ENCODE peak calls at places on chromosomes 11 and 22, in four cellular contexts. One of them, this sample, is unnamed. For H3K4me1, the result is how much of the 10 kb centered on the place peaks cover.

GRCh38 chr11:61045271-61045670 is 57.0 kb upstream of the CD5 start:
- DNase-seq in Panc1: no peak
- DNase-seq in thyroid gland: no peak
- DNase-seq in tibial nerve: no peak
- DNase-seq in this sample: no peak

GRCh38 chr11:26947904-26948639 is 45.8 kb upstream of the FIBIN start:
- DNase-seq in Panc1: no peak
- DNase-seq in tibial nerve: no peak
- DNase-seq in thyroid gland: no peak
- DNase-seq in this sample: no peak

GRCh38 chr11:36131719-36132349 is 157.4 kb downstream of the COMMD9 start:
- DNase-seq in Panc1: no peak
- DNase-seq in tibial nerve: peak
- DNase-seq in thyroid gland: peak
- DNase-seq in this sample: peak

GRCh38 chr11:72519220-72519881 is 85.0 kb upstream of the CLPB start:
- DNase-seq in Panc1: no peak
- DNase-seq in tibial nerve: no peak
- DNase-seq in thyroid gland: peak
- DNase-seq in this sample: no peak

GRCh38 chr22:26983311-26983710 is 325.9 kb downstream of the MIAT start:
- DNase-seq in thyroid gland: no peak
- DNase-seq in tibial nerve: no peak
- DNase-seq in Panc1: no peak
- DNase-seq in this sample: no peak

GRCh38 chr11:116833816-116834534 is 3.4 kb downstream of the APOA1 start:
- DNase-seq in thyroid gland: peak
- DNase-seq in tibial nerve: no peak
- DNase-seq in Panc1: no peak
- DNase-seq in this sample: peak

GRCh38 chr11:125036933-125037332 is 26.2 kb upstream of the SLC37A2 start:
- DNase-seq in tibial nerve: no peak
- DNase-seq in thyroid gland: no peak
- DNase-seq in Panc1: no peak
- DNase-seq in this sample: no peak

GRCh38 chr11:62732830-62733229 is 4.5 kb downstream of the TTC9C start:
- DNase-seq in thyroid gland: no peak
- DNase-seq in tibial nerve: no peak
- DNase-seq in Panc1: no peak
- DNase-seq in this sample: no peak

GRCh38 chr22:38927033-38927789 is 30.2 kb upstream of the APOBEC3A start:
- DNase-seq in tibial nerve: peak
- DNase-seq in Panc1: peak
- DNase-seq in thyroid gland: peak
- DNase-seq in this sample: peak

GRCh38 chr11:91857194-91857593 is 367.4 kb upstream of the FAT3 start:
- DNase-seq in Panc1: no peak
- DNase-seq in thyroid gland: no peak
- DNase-seq in tibial nerve: no peak
- DNase-seq in this sample: no peak

GRCh38 chr22:21797444-21798221 is 62.0 kb upstream of the YPEL1 start:
- DNase-seq in tibial nerve: no peak
- DNase-seq in Panc1: no peak
- DNase-seq in thyroid gland: peak
- DNase-seq in this sample: no peak

GRCh38 chr11:121696177-121696863 is 243.6 kb upstream of the SORL1-AS1 start:
- DNase-seq in tibial nerve: no peak
- DNase-seq in Panc1: no peak
- DNase-seq in thyroid gland: no peak
- DNase-seq in this sample: no peak

GRCh38 chr11:47414685-47415070 is 6.3 kb downstream of the SLC39A13 start:
- DNase-seq in thyroid gland: no peak
- DNase-seq in tibial nerve: no peak
- DNase-seq in Panc1: no peak
- DNase-seq in this sample: peak

GRCh38 chr22:40594924-40595323 is 41.6 kb downstream of the MRTFA start:
- DNase-seq in tibial nerve: no peak
- DNase-seq in Panc1: no peak
- DNase-seq in thyroid gland: peak
- DNase-seq in this sample: no peak

GRCh38 chr11:123186291-123186690 is 8.8 kb downstream of the CLMP start:
- DNase-seq in Panc1: no peak
- DNase-seq in thyroid gland: no peak
- DNase-seq in tibial nerve: no peak
- DNase-seq in this sample: no peak

GRCh38 chr11:126319374-126319740 is 15.5 kb downstream of the DCPS start:
- DNase-seq in thyroid gland: no peak
- DNase-seq in tibial nerve: no peak
- DNase-seq in Panc1: no peak
- DNase-seq in this sample: no peak

GRCh38 chr11:9210224-9210921 is 54.8 kb downstream of the DENND5A start:
- DNase-seq in tibial nerve: no peak
- DNase-seq in Panc1: no peak
- DNase-seq in thyroid gland: no peak
- DNase-seq in this sample: no peak

GRCh38 chr11:103202048-103202651 is 92.9 kb downstream of the DYNC2H1 start:
- DNase-seq in Panc1: no peak
- DNase-seq in tibial nerve: no peak
- DNase-seq in thyroid gland: no peak
- DNase-seq in this sample: no peak

GRCh38 chr11:126398296-126398695 is 42.8 kb downstream of the ST3GAL4 start:
- DNase-seq in Panc1: no peak
- DNase-seq in thyroid gland: no peak
- DNase-seq in tibial nerve: no peak
- DNase-seq in this sample: no peak

GRCh38 chr11:67060111-67060522 is 3.5 kb downstream of the RHOD start:
- DNase-seq in thyroid gland: no peak
- DNase-seq in tibial nerve: no peak
- DNase-seq in Panc1: no peak
- DNase-seq in this sample: no peak

GRCh38 chr11:72752088-72752914 is at the start of gene ARAP1:
- DNase-seq in thyroid gland: peak
- DNase-seq in Panc1: peak
- DNase-seq in tibial nerve: peak
- DNase-seq in this sample: peak

GRCh38 chr11:88475991-88476418 is 138.5 kb upstream of the CTSC start:
- DNase-seq in tibial nerve: no peak
- DNase-seq in Panc1: no peak
- DNase-seq in thyroid gland: no peak
- DNase-seq in this sample: no peak

GRCh38 chr11:121652982-121653381 is 200.2 kb upstream of the SORL1-AS1 start:
- DNase-seq in Panc1: no peak
- DNase-seq in thyroid gland: no peak
- DNase-seq in tibial nerve: peak
- DNase-seq in this sample: no peak

GRCh38 chr11:110134120-110134519 is 40.9 kb downstream of the ZC3H12C start:
- DNase-seq in Panc1: no peak
- DNase-seq in tibial nerve: no peak
- DNase-seq in thyroid gland: no peak
- DNase-seq in this sample: no peak

GRCh38 chr22:46175631-46176030 is 25.3 kb downstream of the PPARA start:
- DNase-seq in thyroid gland: no peak
- DNase-seq in tibial nerve: no peak
- DNase-seq in Panc1: no peak
- DNase-seq in this sample: no peak

GRCh38 chr11:35811783-35812182 is 132.1 kb upstream of the LDLRAD3 start:
- DNase-seq in thyroid gland: no peak
- DNase-seq in Panc1: no peak
- DNase-seq in tibial nerve: no peak
- DNase-seq in this sample: no peak

GRCh38 chr22:27843441-27843840 is 41.9 kb upstream of the MN1 start:
- DNase-seq in tibial nerve: no peak
- DNase-seq in Panc1: no peak
- DNase-seq in thyroid gland: no peak
- DNase-seq in this sample: no peak

GRCh38 chr11:119363874-119364590 is 17.5 kb downstream of the USP2 start:
- DNase-seq in tibial nerve: no peak
- DNase-seq in thyroid gland: peak
- DNase-seq in Panc1: no peak
- DNase-seq in this sample: no peak

GRCh38 chr11:67468056-67468455 is 995 bp downstream of the TMEM134 start:
- DNase-seq in Panc1: no peak
- DNase-seq in thyroid gland: peak
- DNase-seq in tibial nerve: no peak
- DNase-seq in this sample: peak

GRCh38 chr11:118980191-118980881 is 8.8 kb downstream of the FOXR1 start:
- DNase-seq in thyroid gland: peak
- DNase-seq in tibial nerve: peak
- DNase-seq in Panc1: no peak
- DNase-seq in this sample: no peak

GRCh38 chr11:119845756-119846155 is 116.8 kb upstream of the NECTIN1 start:
- DNase-seq in Panc1: no peak
- DNase-seq in thyroid gland: no peak
- DNase-seq in tibial nerve: no peak
- DNase-seq in this sample: no peak

GRCh38 chr22:39349506-39349966 is 255 bp upstream of the SYNGR1 start:
- DNase-seq in thyroid gland: peak
- DNase-seq in Panc1: no peak
- DNase-seq in tibial nerve: no peak
- DNase-seq in this sample: no peak

GRCh38 chr11:101445761-101446160 is 138.0 kb downstream of the TRPC6 start:
- DNase-seq in Panc1: no peak
- DNase-seq in thyroid gland: no peak
- DNase-seq in tibial nerve: no peak
- DNase-seq in this sample: no peak

GRCh38 chr11:117039897-117040296 is 58.3 kb downstream of the SIK3 start:
- DNase-seq in tibial nerve: no peak
- DNase-seq in thyroid gland: no peak
- DNase-seq in Panc1: no peak
- DNase-seq in this sample: no peak

GRCh38 chr11:961921-962320 is 36.3 kb downstream of the AP2A2 start:
- DNase-seq in Panc1: no peak
- DNase-seq in thyroid gland: no peak
- DNase-seq in tibial nerve: no peak
- DNase-seq in this sample: no peak
- H3K27ac ChIP-seq in Panc1: no peak
- H3K27ac ChIP-seq in thyroid gland: no peak
- H3K27ac ChIP-seq in tibial nerve: no peak
- H3K27ac ChIP-seq in this sample: no peak

DNA sequence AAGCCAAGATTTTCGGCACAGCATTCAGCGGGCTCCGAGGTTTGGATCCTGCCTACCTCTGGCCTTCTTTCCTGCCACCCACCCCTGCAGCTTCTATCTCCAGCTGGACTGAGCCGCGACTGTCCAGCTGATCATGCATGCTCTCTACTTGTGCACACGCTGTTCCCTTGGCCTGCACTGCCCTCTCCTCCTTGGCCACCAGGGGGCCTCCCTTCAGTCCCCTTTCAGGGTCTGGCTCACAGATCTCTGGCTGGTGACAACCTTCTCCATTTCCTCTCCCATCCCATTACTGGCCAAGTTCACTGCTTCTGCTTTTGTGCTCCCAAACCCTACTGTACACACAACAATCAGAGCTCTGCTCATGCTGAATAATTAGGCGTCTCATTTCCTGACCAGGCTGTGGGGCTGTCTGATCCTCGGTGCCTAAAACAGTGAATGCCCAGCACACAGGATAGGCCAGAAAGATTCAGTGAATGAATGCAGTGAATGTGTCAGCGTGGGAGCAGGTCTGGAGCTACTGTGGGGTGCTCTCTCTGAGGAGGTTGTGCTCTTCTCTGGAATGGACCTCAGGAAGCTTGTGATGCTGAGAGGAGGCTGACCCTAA is 224.0 kb upstream of the NARS2 start:
- DNase-seq in tibial nerve: peak
- DNase-seq in thyroid gland: peak
- DNase-seq in Panc1: peak
- DNase-seq in this sample: peak
- TF ChIP-seq CTCF in tibial nerve: peak
- TF ChIP-seq CTCF in thyroid gland: peak
- TF ChIP-seq CTCF in Panc1: peak
- TF ChIP-seq CTCF in this sample: peak

DNA sequence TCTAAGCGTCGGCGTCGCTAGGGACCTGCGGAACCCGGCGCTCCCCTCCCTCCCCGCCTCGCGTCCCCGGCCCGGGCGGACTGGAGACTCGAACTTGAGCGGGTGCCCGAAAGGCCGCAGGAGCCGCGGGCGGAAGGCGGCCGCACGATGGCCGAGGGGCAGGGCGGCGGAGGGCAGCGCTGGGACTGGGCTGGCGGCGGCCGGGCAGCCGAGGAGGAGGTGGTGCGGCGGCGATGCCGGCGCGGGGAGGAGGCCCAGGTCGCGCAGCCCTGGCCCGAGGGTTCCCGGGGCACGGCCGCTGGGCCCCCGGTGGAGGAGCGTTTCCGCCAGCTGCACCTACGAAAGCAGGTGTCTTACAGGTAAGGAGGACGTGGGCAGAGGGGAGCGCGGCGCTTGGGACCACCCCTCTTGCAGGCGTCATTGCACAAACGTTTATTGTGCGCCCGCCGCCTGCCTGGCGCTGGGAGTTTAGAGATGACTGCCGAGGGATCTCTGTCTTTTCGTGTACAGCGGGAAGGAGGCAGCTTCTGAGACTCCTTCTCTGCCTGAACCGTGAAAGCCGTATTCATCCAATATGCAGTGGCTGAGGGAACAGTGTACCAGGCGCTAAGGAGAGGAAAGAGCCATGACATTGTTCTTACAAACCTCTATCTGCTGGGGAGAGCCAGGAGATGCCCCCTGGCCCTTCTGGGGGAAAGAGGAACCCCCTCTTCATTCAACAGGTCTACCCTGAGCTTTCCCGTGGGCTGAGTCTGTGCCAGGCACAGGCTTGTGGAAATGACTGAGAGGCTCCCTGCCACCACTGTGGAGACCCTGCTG is 13.9 kb upstream of the DGKZ start:
- DNase-seq in tibial nerve: no peak
- DNase-seq in Panc1: no peak
- DNase-seq in thyroid gland: no peak
- DNase-seq in this sample: peak
- H3K4me1 ChIP-seq in tibial nerve: under half
- H3K4me1 ChIP-seq in Panc1: under half
- H3K4me1 ChIP-seq in thyroid gland: under half
- H3K4me1 ChIP-seq in this sample: half or more

DNA sequence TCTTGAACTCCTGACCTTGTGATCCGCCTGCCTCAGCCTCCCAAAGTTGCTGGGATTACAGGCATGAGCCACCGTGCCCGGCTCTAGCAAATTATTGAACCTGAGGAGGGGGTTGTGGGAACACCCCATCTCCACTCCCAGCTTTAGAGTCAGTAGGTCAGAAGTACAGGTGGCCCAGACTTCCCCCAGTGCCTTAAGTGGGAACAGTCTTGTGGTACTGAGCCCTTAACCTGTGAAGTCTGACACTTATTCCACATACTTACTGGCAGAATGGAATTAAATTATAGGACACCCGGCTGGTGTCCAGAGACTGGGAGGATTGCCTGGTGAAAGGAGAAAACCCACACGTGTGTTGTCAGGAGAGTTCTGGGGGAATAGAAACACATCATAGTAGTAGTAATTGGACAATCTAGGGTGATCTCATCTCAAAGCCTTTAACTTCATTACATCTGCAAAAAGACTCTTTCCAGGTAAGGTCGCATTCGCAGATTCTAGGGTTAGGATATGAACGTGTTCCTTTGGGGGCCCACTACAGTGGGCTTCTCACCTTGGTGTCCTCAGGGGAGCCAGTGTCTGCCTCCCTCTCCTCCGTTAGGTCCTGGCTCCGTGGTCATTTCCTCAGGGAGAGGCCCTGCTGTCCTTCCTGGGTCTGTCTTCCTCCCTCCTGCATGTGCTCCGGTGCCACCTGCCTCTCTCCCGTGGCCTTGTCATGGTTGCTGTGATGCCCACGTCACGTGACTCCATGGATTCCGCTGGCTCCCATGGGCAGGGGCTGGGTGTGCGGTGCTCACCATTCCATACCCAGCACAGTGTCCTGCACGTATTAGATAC is 63.8 kb downstream of the BCR start:
- DNase-seq in tibial nerve: no peak
- DNase-seq in Panc1: no peak
- DNase-seq in thyroid gland: no peak
- DNase-seq in this sample: peak
- H3K27ac ChIP-seq in tibial nerve: no peak
- H3K27ac ChIP-seq in Panc1: no peak
- H3K27ac ChIP-seq in thyroid gland: no peak
- H3K27ac ChIP-seq in this sample: no peak